ENCODE peak calls at places on chromosome 9, in eight cellular contexts. One of them, this sample, is unnamed.

GRCh38 chr9:86405086-86405491 is 50.9 kb upstream of the TUT7 start:
- DNase-seq in H1: no peak
- DNase-seq in PC-3: no peak
- DNase-seq in HepG2: peak; percentile 85
- DNase-seq in GM23248: no peak
- DNase-seq in A549: peak; percentile 60
- DNase-seq in neuronal stem cell: no peak
- DNase-seq in IMR-90: no peak
- DNase-seq in this sample: no peak

GRCh38 chr9:70079364-70080103 is 35.9 kb downstream of the MAMDC2 start:
- DNase-seq in H1: no peak
- DNase-seq in PC-3: peak; percentile 35
- DNase-seq in HepG2: no peak
- DNase-seq in GM23248: peak; percentile 52
- DNase-seq in A549: no peak
- DNase-seq in neuronal stem cell: no peak
- DNase-seq in IMR-90: peak; percentile 53
- DNase-seq in this sample: no peak

GRCh38 chr9:134611046-134611445 is 30.6 kb upstream of the COL5A1 start:
- DNase-seq in H1: no peak
- DNase-seq in PC-3: no peak
- DNase-seq in HepG2: no peak
- DNase-seq in GM23248: no peak
- DNase-seq in A549: no peak
- DNase-seq in neuronal stem cell: no peak
- DNase-seq in IMR-90: no peak
- DNase-seq in this sample: no peak

GRCh38 chr9:101878734-101879133 is 140.3 kb upstream of the GRIN3A start:
- DNase-seq in H1: no peak
- DNase-seq in PC-3: no peak
- DNase-seq in HepG2: no peak
- DNase-seq in GM23248: no peak
- DNase-seq in A549: no peak
- DNase-seq in neuronal stem cell: no peak
- DNase-seq in IMR-90: no peak
- DNase-seq in this sample: no peak

GRCh38 chr9:86521322-86521721 is 167.1 kb upstream of the TUT7 start:
- DNase-seq in H1: no peak
- DNase-seq in PC-3: no peak
- DNase-seq in HepG2: no peak
- DNase-seq in GM23248: no peak
- DNase-seq in A549: no peak
- DNase-seq in neuronal stem cell: no peak
- DNase-seq in IMR-90: no peak
- DNase-seq in this sample: no peak

GRCh38 chr9:137445275-137445807 is 4.2 kb upstream of the ENTPD8 start:
- DNase-seq in H1: peak; percentile 97
- DNase-seq in PC-3: peak; percentile 83
- DNase-seq in HepG2: peak; percentile 57
- DNase-seq in GM23248: peak; percentile 88
- DNase-seq in A549: peak; percentile 77
- DNase-seq in neuronal stem cell: peak; percentile 77
- DNase-seq in IMR-90: peak; percentile 76
- DNase-seq in this sample: peak; percentile 75

GRCh38 chr9:35690447-35691324 is 961 bp upstream of the TPM2 start:
- DNase-seq in H1: peak; percentile 84
- DNase-seq in PC-3: peak; percentile 20
- DNase-seq in HepG2: no peak
- DNase-seq in GM23248: peak; percentile 86
- DNase-seq in A549: peak; percentile 68
- DNase-seq in neuronal stem cell: peak; percentile 47
- DNase-seq in IMR-90: peak; percentile 75
- DNase-seq in this sample: no peak

GRCh38 chr9:124503713-124504529 is 3.3 kb downstream of the NR5A1 start:
- DNase-seq in H1: peak; percentile 79
- DNase-seq in PC-3: no peak
- DNase-seq in HepG2: no peak
- DNase-seq in GM23248: peak; percentile 32
- DNase-seq in A549: no peak
- DNase-seq in neuronal stem cell: no peak
- DNase-seq in IMR-90: no peak
- DNase-seq in this sample: no peak

GRCh38 chr9:18707078-18707477 is 233.1 kb downstream of the ADAMTSL1 start:
- DNase-seq in H1: no peak
- DNase-seq in PC-3: no peak
- DNase-seq in HepG2: peak; percentile 7
- DNase-seq in GM23248: peak; percentile 53
- DNase-seq in A549: no peak
- DNase-seq in neuronal stem cell: no peak
- DNase-seq in IMR-90: peak; percentile 6
- DNase-seq in this sample: no peak

GRCh38 chr9:18707489-18708210 is 233.7 kb downstream of the ADAMTSL1 start:
- DNase-seq in H1: no peak
- DNase-seq in PC-3: no peak
- DNase-seq in HepG2: no peak
- DNase-seq in GM23248: peak; percentile 17
- DNase-seq in A549: no peak
- DNase-seq in neuronal stem cell: no peak
- DNase-seq in IMR-90: no peak
- DNase-seq in this sample: no peak

GRCh38 chr9:18706648-18707047 is 232.7 kb downstream of the ADAMTSL1 start:
- DNase-seq in H1: no peak
- DNase-seq in PC-3: no peak
- DNase-seq in HepG2: no peak
- DNase-seq in GM23248: no peak
- DNase-seq in A549: no peak
- DNase-seq in neuronal stem cell: no peak
- DNase-seq in IMR-90: no peak
- DNase-seq in this sample: no peak

GRCh38 chr9:18708429-18708828 is 234.5 kb downstream of the ADAMTSL1 start:
- DNase-seq in H1: no peak
- DNase-seq in PC-3: no peak
- DNase-seq in HepG2: no peak
- DNase-seq in GM23248: no peak
- DNase-seq in A549: no peak
- DNase-seq in neuronal stem cell: no peak
- DNase-seq in IMR-90: no peak
- DNase-seq in this sample: no peak

DNA sequence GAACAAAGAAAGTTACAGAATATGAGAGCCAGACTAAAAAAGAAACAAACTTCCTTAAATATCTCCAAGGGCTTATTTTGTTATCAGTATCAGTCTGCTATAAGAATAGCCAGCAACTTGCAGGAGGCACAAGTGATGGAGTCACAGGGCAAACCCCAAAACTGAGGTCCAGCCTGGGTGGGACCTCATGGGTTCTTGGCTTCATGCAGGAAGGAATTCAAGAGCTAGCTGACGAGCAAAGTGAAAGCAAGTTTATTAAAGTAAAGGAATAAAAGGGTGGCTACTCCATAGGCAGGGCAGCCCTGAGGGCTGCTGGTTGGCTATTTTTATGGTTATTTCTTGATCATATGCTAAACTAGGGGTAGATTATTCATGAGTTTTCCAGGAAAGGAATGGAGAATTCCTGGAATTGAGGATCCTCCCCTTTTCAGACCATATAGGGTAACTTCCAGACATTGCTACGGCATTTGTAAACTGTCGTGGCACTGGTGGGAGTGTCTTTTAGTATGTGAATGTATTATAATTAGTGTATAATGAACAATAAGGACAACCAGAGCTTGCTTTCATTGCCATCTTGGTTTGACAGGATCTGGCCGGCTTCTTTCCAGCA is 231.9 kb downstream of the ADAMTSL1 start:
- DNase-seq in H1: no peak
- DNase-seq in PC-3: no peak
- DNase-seq in HepG2: no peak
- DNase-seq in GM23248: no peak
- DNase-seq in A549: no peak
- DNase-seq in neuronal stem cell: no peak
- DNase-seq in IMR-90: no peak
- DNase-seq in this sample: no peak
- H3K4me2 ChIP-seq in H1: no peak overlapping the region
- H3K4me2 ChIP-seq in PC-3: no peak overlapping the region
- H3K4me2 ChIP-seq in HepG2: no peak overlapping the region
- H3K4me2 ChIP-seq in GM23248: peak overlapping the region; percentile 13
- H3K4me2 ChIP-seq in A549: no peak overlapping the region
- H3K4me2 ChIP-seq in neuronal stem cell: no peak overlapping the region
- H3K4me2 ChIP-seq in IMR-90: peak overlapping the region; percentile 79
- H3K4me2 ChIP-seq in this sample: no peak overlapping the region

GRCh38 chr9:14197459-14197858 is 116.5 kb downstream of the NFIB start:
- DNase-seq in H1: no peak
- DNase-seq in PC-3: no peak
- DNase-seq in HepG2: no peak
- DNase-seq in GM23248: no peak
- DNase-seq in A549: no peak
- DNase-seq in neuronal stem cell: no peak
- DNase-seq in IMR-90: no peak
- DNase-seq in this sample: no peak

GRCh38 chr9:14198049-14198448 is 115.9 kb downstream of the NFIB start:
- DNase-seq in H1: no peak
- DNase-seq in PC-3: no peak
- DNase-seq in HepG2: no peak
- DNase-seq in GM23248: peak; percentile 22
- DNase-seq in A549: no peak
- DNase-seq in neuronal stem cell: no peak
- DNase-seq in IMR-90: no peak
- DNase-seq in this sample: no peak

GRCh38 chr9:14193338-14193980 is 120.5 kb downstream of the NFIB start:
- DNase-seq in H1: no peak
- DNase-seq in PC-3: no peak
- DNase-seq in HepG2: no peak
- DNase-seq in GM23248: no peak
- DNase-seq in A549: no peak
- DNase-seq in neuronal stem cell: no peak
- DNase-seq in IMR-90: no peak
- DNase-seq in this sample: no peak

GRCh38 chr9:14203366-14204056 is 110.4 kb downstream of the NFIB start:
- DNase-seq in H1: no peak
- DNase-seq in PC-3: no peak
- DNase-seq in HepG2: no peak
- DNase-seq in GM23248: peak; percentile 37
- DNase-seq in A549: no peak
- DNase-seq in neuronal stem cell: no peak
- DNase-seq in IMR-90: no peak
- DNase-seq in this sample: no peak

DNA sequence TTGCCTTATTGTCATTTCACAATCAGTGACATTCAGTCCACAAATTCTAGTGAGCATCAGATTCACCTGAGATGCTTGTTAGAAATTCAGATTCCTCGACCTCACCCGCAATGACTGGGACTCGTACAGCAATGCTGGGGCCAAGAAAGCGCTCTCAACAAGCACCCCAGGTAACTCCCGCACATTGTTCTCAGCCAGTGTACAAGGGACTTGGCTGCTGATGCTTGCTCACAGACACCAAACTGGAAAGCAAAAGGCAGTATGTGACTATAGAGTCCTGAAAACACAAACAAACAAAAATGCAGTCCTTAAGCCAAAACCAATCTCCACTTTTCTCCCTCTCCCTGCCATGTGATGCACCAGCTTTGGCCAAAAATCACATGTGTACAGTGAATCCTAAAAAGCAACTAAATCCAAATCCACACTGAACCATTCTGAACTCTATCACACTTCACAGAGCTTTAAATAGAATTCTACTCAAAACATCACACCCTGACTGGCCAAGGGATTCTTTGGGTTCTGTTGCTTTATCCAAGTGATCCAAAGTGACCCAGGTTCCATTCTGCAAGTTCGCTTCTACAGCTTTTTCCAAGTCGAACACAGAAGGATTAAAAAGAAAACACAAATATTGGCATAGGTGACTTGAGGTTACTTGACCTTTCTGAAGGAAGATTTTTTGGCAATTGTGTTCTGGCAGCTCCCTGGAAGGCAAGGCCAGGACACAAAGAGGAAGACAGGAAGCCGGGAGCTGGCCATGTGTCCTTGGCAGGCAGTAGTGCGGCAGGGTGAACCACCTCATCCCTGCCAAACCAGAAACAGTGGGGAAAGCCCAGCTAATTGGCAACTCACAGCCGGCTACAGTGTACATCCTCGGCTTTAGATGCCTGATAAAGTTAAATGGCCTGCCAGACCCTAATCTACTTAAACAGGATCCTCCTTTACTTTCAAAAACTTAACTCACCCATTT is 115.1 kb downstream of the NFIB start:
- DNase-seq in H1: no peak
- DNase-seq in PC-3: no peak
- DNase-seq in HepG2: no peak
- DNase-seq in GM23248: peak; percentile 63
- DNase-seq in A549: no peak
- DNase-seq in neuronal stem cell: no peak
- DNase-seq in IMR-90: no peak
- DNase-seq in this sample: no peak
- H3K4me2 ChIP-seq in H1: no peak overlapping the region
- H3K4me2 ChIP-seq in PC-3: no peak overlapping the region
- H3K4me2 ChIP-seq in HepG2: no peak overlapping the region
- H3K4me2 ChIP-seq in GM23248: no peak overlapping the region
- H3K4me2 ChIP-seq in A549: peak overlapping the region; percentile 17
- H3K4me2 ChIP-seq in neuronal stem cell: no peak overlapping the region
- H3K4me2 ChIP-seq in IMR-90: no peak overlapping the region
- H3K4me2 ChIP-seq in this sample: no peak overlapping the region

GRCh38 chr9:713046-713445 is 128.5 kb upstream of the DMRT1 start:
- DNase-seq in H1: no peak
- DNase-seq in PC-3: no peak
- DNase-seq in HepG2: no peak
- DNase-seq in GM23248: no peak
- DNase-seq in A549: no peak
- DNase-seq in neuronal stem cell: no peak
- DNase-seq in IMR-90: no peak
- DNase-seq in this sample: no peak
- H3K4me2 ChIP-seq in H1: no peak overlapping the region
- H3K4me2 ChIP-seq in PC-3: no peak overlapping the region
- H3K4me2 ChIP-seq in HepG2: peak overlapping the region; percentile 80
- H3K4me2 ChIP-seq in GM23248: no peak overlapping the region
- H3K4me2 ChIP-seq in A549: no peak overlapping the region
- H3K4me2 ChIP-seq in neuronal stem cell: no peak overlapping the region
- H3K4me2 ChIP-seq in IMR-90: peak overlapping the region; percentile 46
- H3K4me2 ChIP-seq in this sample: no peak overlapping the region

DNA sequence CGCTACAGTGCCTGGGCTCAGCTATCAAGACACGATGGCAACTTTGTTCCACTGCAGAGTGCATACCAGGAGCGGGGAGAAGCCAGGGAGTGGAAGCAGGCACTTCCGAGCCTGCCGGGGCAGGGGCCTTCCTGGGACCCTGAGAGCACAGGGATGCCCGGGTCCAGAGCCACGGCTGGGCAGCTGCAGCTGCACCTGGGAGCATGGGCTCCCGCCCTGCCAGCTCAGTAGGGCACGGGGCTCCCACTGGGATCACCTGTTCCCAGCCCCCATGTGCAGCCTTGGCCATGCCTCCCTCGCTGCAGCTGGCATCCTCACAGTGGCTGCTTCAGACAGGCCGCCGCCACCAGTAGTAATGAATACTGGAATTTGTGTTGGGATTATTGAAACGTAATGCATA is 391.5 kb downstream of the KDM4C start:
- DNase-seq in H1: no peak
- DNase-seq in PC-3: no peak
- DNase-seq in HepG2: no peak
- DNase-seq in GM23248: no peak
- DNase-seq in A549: no peak
- DNase-seq in neuronal stem cell: no peak
- DNase-seq in IMR-90: no peak
- DNase-seq in this sample: no peak
- H3K4me2 ChIP-seq in H1: no peak overlapping the region
- H3K4me2 ChIP-seq in PC-3: no peak overlapping the region
- H3K4me2 ChIP-seq in HepG2: no peak overlapping the region
- H3K4me2 ChIP-seq in GM23248: no peak overlapping the region
- H3K4me2 ChIP-seq in A549: no peak overlapping the region
- H3K4me2 ChIP-seq in neuronal stem cell: no peak overlapping the region
- H3K4me2 ChIP-seq in IMR-90: no peak overlapping the region
- H3K4me2 ChIP-seq in this sample: no peak overlapping the region

GRCh38 chr9:127773245-127773644 is 5.2 kb downstream of the SH2D3C start:
- DNase-seq in H1: no peak
- DNase-seq in PC-3: no peak
- DNase-seq in HepG2: no peak
- DNase-seq in GM23248: no peak
- DNase-seq in A549: no peak
- DNase-seq in neuronal stem cell: no peak
- DNase-seq in IMR-90: no peak
- DNase-seq in this sample: no peak
- H3K4me2 ChIP-seq in H1: no peak overlapping the region
- H3K4me2 ChIP-seq in PC-3: no peak overlapping the region
- H3K4me2 ChIP-seq in HepG2: no peak overlapping the region
- H3K4me2 ChIP-seq in GM23248: no peak overlapping the region
- H3K4me2 ChIP-seq in A549: no peak overlapping the region
- H3K4me2 ChIP-seq in neuronal stem cell: no peak overlapping the region
- H3K4me2 ChIP-seq in IMR-90: no peak overlapping the region
- H3K4me2 ChIP-seq in this sample: no peak overlapping the region